ENCODE peak calls at places on chromosomes 4 and X, in six cellular contexts. N, E, M, R, U and C are unnamed samples.

GRCh38 chrX:40922307-40922706 is 162.9 kb upstream of the USP9X start:
- DNase-seq in N (no peak), E (peak), M (peak), R (no peak), U (no peak), C (no peak)

GRCh38 chr4:89134775-89135319 is 23.5 kb downstream of the TIGD2 start:
- DNase-seq in N (no peak), E (no peak), M (no peak), R (no peak), U (no peak), C (no peak)

GRCh38 chr4:87716350-87717041 is 66.4 kb downstream of the DMP1 start:
- DNase-seq in N (no peak), E (no peak), M (no peak), R (no peak), U (no peak), C (no peak)

GRCh38 chr4:37662306-37662705 is 23.9 kb downstream of the RELL1 start:
- DNase-seq in N (no peak), E (no peak), M (no peak), R (no peak), U (no peak), C (no peak)

GRCh38 chr4:129526812-129527211 is 430.9 kb downstream of the C4orf33 start:
- DNase-seq in N (no peak), E (no peak), M (peak), R (no peak), U (no peak), C (no peak)

GRCh38 chr4:13921805-13922204 is 294.3 kb upstream of the BOD1L1 start:
- DNase-seq in N (no peak), E (no peak), M (no peak), R (no peak), U (no peak), C (no peak)

GRCh38 chrX:42695800-42696358 is 82.1 kb downstream of the PPP1R2C start:
- DNase-seq in N (no peak), E (no peak), M (no peak), R (no peak), U (no peak), C (no peak)

GRCh38 chr4:139736257-139736626 is 70.6 kb downstream of the MGST2 start:
- DNase-seq in N (no peak), E (no peak), M (no peak), R (no peak), U (peak), C (no peak)

GRCh38 chr4:173501592-173502150 is 28.4 kb downstream of the HAND2 start:
- DNase-seq in N (no peak), E (no peak), M (no peak), R (no peak), U (no peak), C (peak)

GRCh38 chr4:78956979-78957378 is 17.7 kb upstream of the PAQR3 start:
- DNase-seq in N (no peak), E (no peak), M (no peak), R (no peak), U (no peak), C (no peak)

GRCh38 chr4:20370284-20370683 is 118.6 kb downstream of the SLIT2 start:
- DNase-seq in N (no peak), E (no peak), M (no peak), R (no peak), U (no peak), C (no peak)

GRCh38 chr4:106238819-106239420 is 77.1 kb downstream of the TBCK start:
- DNase-seq in N (no peak), E (peak), M (peak), R (no peak), U (peak), C (no peak)

GRCh38 chr4:14018191-14018853 is 390.8 kb upstream of the BOD1L1 start:
- DNase-seq in N (no peak), E (no peak), M (no peak), R (no peak), U (no peak), C (no peak)

GRCh38 chr4:126955292-126956191 is 677.2 kb upstream of the INTU start:
- DNase-seq in N (peak), E (no peak), M (no peak), R (no peak), U (no peak), C (peak)

GRCh38 chr4:8860892-8861575 is 10.6 kb downstream of the HMX1 start:
- DNase-seq in N (no peak), E (no peak), M (no peak), R (no peak), U (no peak), C (no peak)

GRCh38 chrX:11953615-11954014 is 184.7 kb upstream of the FRMPD4 start:
- DNase-seq in N (no peak), E (peak), M (no peak), R (no peak), U (no peak), C (no peak)

GRCh38 chrX:27251369-27251768 is 211.8 kb downstream of the PPP4R3C start:
- DNase-seq in N (no peak), E (no peak), M (no peak), R (no peak), U (no peak), C (no peak)

GRCh38 chr4:112361181-112361791 is 64.1 kb downstream of the ALPK1 start:
- DNase-seq in N (no peak), E (no peak), M (peak), R (no peak), U (peak), C (no peak)

GRCh38 chrX:50680990-50681389 is 133.0 kb downstream of the SHROOM4 start:
- DNase-seq in N (no peak), E (peak), M (no peak), R (no peak), U (no peak), C (no peak)

GRCh38 chrX:46376246-46376885 is 168.9 kb downstream of the ZNF674 start:
- DNase-seq in N (no peak), E (peak), M (peak), R (no peak), U (peak), C (peak)

GRCh38 chrX:154046262-154046771 is 26.6 kb upstream of the IRAK1 start:
- DNase-seq in N (no peak), E (no peak), M (no peak), R (peak), U (no peak), C (no peak)
- TF ChIP-seq CTCF in N (no peak), E (no peak), M (no peak), R (no peak), U (no peak), C (no peak)

DNA sequence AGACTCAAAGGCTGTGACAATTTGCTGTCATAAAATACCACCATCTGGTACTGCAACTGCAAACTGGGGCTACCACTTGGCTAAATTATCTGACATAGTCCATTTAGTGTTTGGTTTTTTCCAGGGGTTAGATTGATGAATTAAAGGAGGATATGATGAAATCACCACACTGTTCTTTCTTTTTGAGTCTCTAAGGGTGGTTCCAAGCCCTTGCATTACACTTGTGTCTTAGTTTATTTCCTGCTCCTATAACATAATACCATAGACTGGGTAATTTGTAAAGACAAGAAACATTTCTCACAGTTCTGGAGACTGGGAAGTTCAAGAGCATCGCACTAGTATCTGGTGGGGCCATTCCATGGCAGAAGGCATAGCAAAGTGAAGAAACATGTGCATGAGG is 32.0 kb upstream of the CD38 start:
- DNase-seq in N (no peak), E (no peak), M (no peak), R (no peak), U (no peak), C (no peak)
- TF ChIP-seq CTCF in N (no peak), E (no peak), M (no peak), R (no peak), U (no peak), C (no peak)

GRCh38 chr4:134762053-134762452 is 560.5 kb upstream of the PABPC4L start:
- DNase-seq in N (no peak), E (no peak), M (peak), R (no peak), U (no peak), C (no peak)
- TF ChIP-seq CTCF in N (no peak), E (no peak), M (no peak), R (no peak), U (no peak), C (peak)

GRCh38 chrX:39242187-39242586 is 440.9 kb downstream of the MID1IP1 start:
- DNase-seq in N (no peak), E (peak), M (peak), R (no peak), U (peak), C (peak)
- TF ChIP-seq CTCF in N (peak), E (peak), M (peak), R (peak), U (no peak), C (peak)